ENCODE peak calls at places on chromosomes 1 and 21, in six cellular contexts. R, T, X, M, P and A are unnamed samples.

GRCh38 chr1:16924919-16925477 is 3.3 kb downstream of the CROCC start:
- DNase-seq in R (no peak), T (no peak), X (no peak), M (no peak), P (no peak), A (no peak)

GRCh38 chr1:54979327-54979891 is 1.0 kb upstream of the TMEM61 start:
- DNase-seq in R (no peak), T (no peak), X (peak; percentile 29), M (no peak), P (no peak), A (no peak)

GRCh38 chr1:91830242-91831131 is 55.5 kb downstream of the TGFBR3 start:
- DNase-seq in R (no peak), T (peak; percentile 95), X (peak; percentile 87), M (peak; percentile 96), P (peak; percentile 81), A (no peak)

GRCh38 chr21:44261675-44262295 is at the start of gene DNMT3L:
- DNase-seq in R (no peak), T (no peak), X (no peak), M (no peak), P (no peak), A (no peak)

GRCh38 chr1:156126701-156127534 is 12.4 kb downstream of the LMNA start:
- DNase-seq in R (peak; percentile 64), T (peak; percentile 97), X (peak; percentile 98), M (peak; percentile 83), P (peak; percentile 90), A (peak; percentile 87)

GRCh38 chr1:84410328-84411107 is 12.2 kb downstream of the DNASE2B start:
- DNase-seq in R (no peak), T (no peak), X (no peak), M (no peak), P (no peak), A (no peak)

GRCh38 chr21:42319368-42319767 is 4.2 kb upstream of the TFF3 start:
- DNase-seq in R (no peak), T (no peak), X (no peak), M (no peak), P (no peak), A (no peak)

GRCh38 chr1:208058212-208059155 is 147.6 kb upstream of the CD34 start:
- DNase-seq in R (no peak), T (no peak), X (no peak), M (no peak), P (no peak), A (no peak)

GRCh38 chr1:234758851-234759250 is 148.9 kb upstream of the IRF2BP2 start:
- DNase-seq in R (no peak), T (no peak), X (no peak), M (peak; percentile 71), P (no peak), A (peak; percentile 68)

GRCh38 chr1:7380712-7381111 is 390.4 kb upstream of the VAMP3 start:
- DNase-seq in R (no peak), T (no peak), X (no peak), M (no peak), P (no peak), A (no peak)

GRCh38 chr1:14706656-14707055 is 108.2 kb downstream of the KAZN start:
- DNase-seq in R (no peak), T (no peak), X (no peak), M (no peak), P (no peak), A (no peak)

GRCh38 chr21:40047993-40048730 is 180.9 kb downstream of the PCP4 start:
- DNase-seq in R (no peak), T (peak; percentile 63), X (no peak), M (no peak), P (no peak), A (no peak)

GRCh38 chr1:84698151-84698651 is 7.9 kb upstream of the SSX2IP start:
- DNase-seq in R (no peak), T (peak; percentile 93), X (peak; percentile 92), M (peak; percentile 95), P (peak; percentile 96), A (no peak)

GRCh38 chr1:15100369-15101111 is 53.0 kb upstream of the TMEM51 start:
- DNase-seq in R (peak; percentile 23), T (peak; percentile 35), X (peak; percentile 60), M (peak; percentile 41), P (peak; percentile 40), A (peak; percentile 17)

GRCh38 chr1:10973956-10974881 is 38.2 kb upstream of the TARDBP start:
- DNase-seq in R (no peak), T (peak; percentile 42), X (peak; percentile 41), M (no peak), P (no peak), A (no peak)

GRCh38 chr1:205939690-205940330 is 3.4 kb downstream of the SLC26A9 start:
- DNase-seq in R (no peak), T (no peak), X (no peak), M (no peak), P (no peak), A (no peak)

GRCh38 chr1:207284209-207284892 is 37.1 kb upstream of the CD55 start:
- DNase-seq in R (no peak), T (peak; percentile 79), X (no peak), M (no peak), P (peak; percentile 2), A (no peak)

GRCh38 chr1:43348343-43348808 is 10.4 kb upstream of the CDC20 start:
- DNase-seq in R (no peak), T (no peak), X (no peak), M (no peak), P (no peak), A (no peak)

GRCh38 chr1:231020139-231020601 is 19.9 kb downstream of the FAM89A start:
- DNase-seq in R (no peak), T (no peak), X (no peak), M (no peak), P (no peak), A (no peak)

GRCh38 chr1:153655333-153655732 is 3.2 kb upstream of the SNAPIN start:
- DNase-seq in R (no peak), T (no peak), X (no peak), M (no peak), P (no peak), A (no peak)

GRCh38 chr1:31562707-31563360 is 13.5 kb upstream of the TINAGL1 start:
- DNase-seq in R (no peak), T (no peak), X (peak; percentile 29), M (no peak), P (peak; percentile 36), A (no peak)

GRCh38 chr1:33560680-33561079 is 88.2 kb downstream of the ZSCAN20 start:
- DNase-seq in R (no peak), T (peak; percentile 15), X (peak; percentile 37), M (no peak), P (peak; percentile 8), A (no peak)

DNA sequence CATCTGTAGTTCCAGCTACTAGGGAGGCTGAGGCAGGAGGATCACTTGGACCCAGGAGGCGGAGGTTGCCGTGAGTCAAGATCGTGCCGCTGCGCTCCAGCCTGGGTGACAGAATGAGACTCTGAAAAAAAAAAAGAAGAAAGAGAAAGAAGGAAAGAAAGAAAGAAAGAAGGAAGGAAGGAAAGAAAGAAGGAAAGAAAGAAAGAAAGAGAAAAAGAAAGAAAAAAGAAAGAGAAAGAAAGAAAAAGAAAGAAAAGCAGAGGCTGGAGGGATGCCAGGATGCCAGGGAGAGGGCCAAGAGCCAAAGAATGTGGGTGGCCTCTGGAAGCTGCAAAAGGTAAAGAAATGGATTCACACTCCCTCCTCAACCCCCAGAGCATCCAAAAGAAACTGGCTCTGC is 8.2 kb upstream of the KCNE2 start:
- DNase-seq in R (no peak), T (no peak), X (no peak), M (no peak), P (no peak), A (no peak)
- H3K4me3 ChIP-seq in R (no peak overlapping the region), T (no peak overlapping the region), X (no peak overlapping the region), M (no peak overlapping the region), P (no peak overlapping the region), A (no peak overlapping the region)

DNA sequence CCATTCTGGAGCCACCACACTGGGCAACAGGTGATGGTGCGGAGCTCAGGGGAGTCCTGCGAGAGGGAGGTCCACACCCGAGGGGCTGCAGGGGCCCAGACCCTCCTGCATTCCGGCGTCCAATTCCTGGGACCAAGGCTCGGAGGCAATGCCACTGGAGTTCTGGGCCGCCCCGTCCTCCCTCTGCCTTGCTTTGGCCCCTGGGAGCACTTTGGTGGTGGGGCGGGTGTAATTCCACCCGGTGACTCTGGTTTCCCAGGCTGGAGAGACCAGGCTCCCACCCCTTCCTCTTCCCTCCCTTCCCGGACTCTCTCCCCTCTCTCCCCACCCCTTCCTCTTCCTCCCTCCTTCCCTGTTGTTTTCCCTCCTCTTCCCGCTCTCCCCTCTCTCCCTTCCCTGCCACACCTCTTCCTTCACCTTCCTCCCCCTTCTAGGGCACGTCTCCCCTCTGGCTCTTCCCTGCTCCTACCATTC is 1.9 kb downstream of the PRKCZ start:
- DNase-seq in R (no peak), T (no peak), X (no peak), M (no peak), P (no peak), A (no peak)
- H3K4me3 ChIP-seq in R (no peak overlapping the region), T (no peak overlapping the region), X (no peak overlapping the region), M (no peak overlapping the region), P (no peak overlapping the region), A (no peak overlapping the region)

DNA sequence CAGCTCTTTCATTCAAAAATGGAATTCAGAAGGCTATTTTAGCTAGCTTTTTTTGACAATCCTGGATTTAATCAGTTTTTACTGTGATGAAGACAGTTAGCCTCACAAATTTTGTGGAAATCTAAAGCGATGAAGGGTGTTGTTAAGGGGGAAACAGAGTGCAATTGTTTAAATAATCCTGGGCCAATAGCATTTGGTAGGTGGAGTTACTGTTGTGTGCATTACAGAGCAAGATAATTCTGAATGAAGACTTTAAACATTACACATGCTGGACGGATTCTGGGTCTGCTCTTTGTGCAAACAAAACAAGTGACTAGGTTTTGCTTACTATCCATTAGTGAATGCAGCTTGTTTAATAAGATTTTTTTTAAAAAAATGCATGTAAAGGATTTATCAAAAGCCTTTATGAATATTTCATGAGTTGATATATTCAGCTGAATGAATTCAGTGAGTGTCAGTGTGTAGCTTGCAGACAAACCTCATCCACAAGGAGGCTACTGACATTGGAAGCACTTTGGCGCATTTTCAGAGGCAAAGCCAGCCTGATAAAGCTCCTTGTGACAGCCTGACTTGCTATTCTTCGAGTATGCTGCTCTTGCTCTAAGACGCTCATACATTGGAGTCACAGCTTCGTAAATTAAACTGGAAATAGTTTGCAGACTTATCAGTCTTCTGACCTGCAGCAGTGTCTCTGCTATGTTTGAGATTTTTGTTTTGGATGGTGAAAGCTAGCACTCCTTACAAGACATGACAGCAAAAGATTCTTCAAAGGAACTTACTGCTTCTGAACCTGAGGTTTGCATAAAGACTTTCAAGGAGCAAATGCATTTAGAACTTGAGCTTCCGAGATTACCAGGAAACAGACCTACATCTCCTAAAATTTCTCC is 199.7 kb downstream of the PDE4B start:
- DNase-seq in R (no peak), T (no peak), X (no peak), M (peak; percentile 15), P (peak; percentile 2), A (no peak)
- H3K4me3 ChIP-seq in R (no peak overlapping the region), T (no peak overlapping the region), X (no peak overlapping the region), M (no peak overlapping the region), P (no peak overlapping the region), A (no peak overlapping the region)

GRCh38 chr21:18468775-18469174 is 65.2 kb upstream of the TMPRSS15 start:
- DNase-seq in R (no peak), T (no peak), X (no peak), M (peak; percentile 0), P (no peak), A (no peak)
- H3K4me3 ChIP-seq in R (no peak overlapping the region), T (no peak overlapping the region), X (no peak overlapping the region), M (peak overlapping the region; percentile 32), P (no peak overlapping the region), A (no peak overlapping the region)

DNA sequence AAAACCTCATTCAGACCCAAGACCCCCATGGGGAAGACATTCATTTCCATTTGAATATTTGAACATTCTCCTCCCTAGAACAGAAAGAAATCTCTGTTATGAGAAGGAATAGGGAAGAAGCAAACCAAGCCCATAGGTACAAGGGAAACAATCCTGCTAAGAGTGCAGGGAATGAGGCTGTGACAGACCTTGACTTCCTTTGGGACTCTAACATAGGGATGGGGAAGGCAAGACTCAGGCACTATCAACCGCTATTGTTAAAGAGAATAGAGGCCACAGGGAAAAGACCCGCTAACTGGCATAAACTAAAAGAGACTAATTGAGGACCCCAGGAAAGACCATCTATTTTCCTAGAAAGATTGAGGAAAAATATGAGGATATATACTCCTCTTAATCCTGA is 117.8 kb upstream of the BRINP3 start:
- DNase-seq in R (no peak), T (no peak), X (no peak), M (no peak), P (no peak), A (no peak)
- H3K4me3 ChIP-seq in R (no peak overlapping the region), T (no peak overlapping the region), X (no peak overlapping the region), M (no peak overlapping the region), P (no peak overlapping the region), A (no peak overlapping the region)